ENCODE peak calls at places on chromosomes 3 and 15, in six cellular contexts. J is GM23338, O is H1, Q is fibroblast of lung, S is HepG2, Y is GM23248. T is an unnamed sample.

GRCh38 chr15:31212286-31212685 is 110.8 kb upstream of the TRPM1 start:
- DNase-seq in Q (peak; percentile 37), J (no peak), S (no peak), Y (no peak), O (no peak), T (no peak)

GRCh38 chr3:139225551-139225950 is 118.3 kb upstream of the MRPS22 start:
- DNase-seq in J (no peak), S (no peak), Q (no peak), O (no peak), Y (peak; percentile 53), T (peak; percentile 35)

GRCh38 chr15:36977620-36978610 is 122.4 kb downstream of the MEIS2 start:
- DNase-seq in Y (no peak), O (no peak), J (no peak), S (peak; percentile 70), Q (no peak), T (no peak)

GRCh38 chr15:71219646-71220045 is 104.4 kb downstream of the THSD4 start:
- DNase-seq in Y (peak; percentile 88), S (no peak), O (no peak), Q (peak; percentile 93), J (no peak), T (no peak)

GRCh38 chr3:39917060-39917773 is 107.8 kb downstream of the MYRIP start:
- DNase-seq in Q (no peak), S (no peak), O (no peak), J (no peak), Y (peak; percentile 80), T (no peak)

GRCh38 chr15:68518046-68518445 is 60.7 kb upstream of the CORO2B start:
- DNase-seq in Q (no peak), S (no peak), J (peak; percentile 47), O (no peak), Y (no peak), T (no peak)

GRCh38 chr15:101320501-101321052 is 25.5 kb upstream of the SNRPA1 start:
- DNase-seq in Y (peak; percentile 76), O (peak; percentile 71), S (no peak), Q (peak; percentile 40), J (peak; percentile 72), T (no peak)

GRCh38 chr3:54519493-54519892 is 397.1 kb downstream of the CACNA2D3 start:
- DNase-seq in J (no peak), Y (no peak), Q (no peak), S (no peak), O (no peak), T (no peak)

GRCh38 chr3:175916151-175916946 is 1057.2 kb downstream of the NAALADL2 start:
- DNase-seq in J (no peak), S (no peak), Q (peak; percentile 9), Y (peak; percentile 32), O (no peak), T (no peak)

GRCh38 chr15:99085413-99086326 is 19.2 kb upstream of the SYNM start:
- DNase-seq in Y (peak; percentile 85), Q (peak; percentile 74), J (no peak), S (no peak), O (no peak), T (no peak)

GRCh38 chr3:123476967-123477750 is 28.3 kb upstream of the ADCY5 start:
- DNase-seq in J (no peak), Q (no peak), O (no peak), Y (no peak), S (no peak), T (no peak)

GRCh38 chr3:183381179-183381578 is 47.2 kb downstream of the MCF2L2 start:
- DNase-seq in O (no peak), Q (peak; percentile 92), J (no peak), Y (peak; percentile 76), S (no peak), T (peak; percentile 80)

GRCh38 chr15:73983211-73983727 is 8.8 kb downstream of the STOML1 start:
- DNase-seq in J (no peak), O (no peak), S (no peak), Q (peak; percentile 81), Y (peak; percentile 94), T (peak; percentile 92)

GRCh38 chr15:75531041-75531450 is 48.1 kb downstream of the PTPN9 start:
- DNase-seq in Q (peak; percentile 54), O (no peak), Y (peak; percentile 79), S (no peak), J (no peak), T (peak; percentile 29)

GRCh38 chr3:192919895-192920294 is 2.2 kb upstream of the MB21D2 start:
- DNase-seq in S (no peak), O (no peak), Q (no peak), J (no peak), Y (no peak), T (no peak)

GRCh38 chr15:101168463-101168824 is 83.4 kb downstream of the CHSY1 start:
- DNase-seq in Y (peak; percentile 34), Q (no peak), J (no peak), S (no peak), O (no peak), T (no peak)

GRCh38 chr3:182971637-182972036 is 8.7 kb downstream of the DCUN1D1 start:
- DNase-seq in J (no peak), Y (no peak), S (no peak), O (no peak), Q (peak; percentile 22), T (no peak)

GRCh38 chr3:113194747-113195400 is 16.5 kb upstream of the BOC start:
- DNase-seq in Q (no peak), J (no peak), S (no peak), Y (no peak), O (no peak), T (no peak)

GRCh38 chr3:55167586-55168317 is 239.9 kb upstream of the LRTM1 start:
- DNase-seq in Q (peak; percentile 67), O (no peak), S (no peak), J (no peak), Y (peak; percentile 85), T (peak; percentile 59)

GRCh38 chr15:82743810-82744209 is 34.1 kb upstream of the AP3B2 start:
- DNase-seq in Y (no peak), J (no peak), S (no peak), Q (no peak), O (no peak), T (no peak)

GRCh38 chr3:16290007-16290826 is 25.2 kb downstream of the OXNAD1 start:
- DNase-seq in Y (peak; percentile 77), Q (peak; percentile 74), S (peak; percentile 37), O (no peak), J (peak; percentile 75), T (peak; percentile 73)

GRCh38 chr15:80527406-80527805 is 123.2 kb downstream of the ARNT2 start:
- DNase-seq in Q (no peak), O (no peak), J (no peak), S (no peak), Y (no peak), T (no peak)
- TF ChIP-seq EZH2 in Q (no peak), O (no peak), J (no peak), S (no peak), Y (no peak), T (no peak)

GRCh38 chr15:33142708-33143107 is 51.8 kb downstream of the FMN1 start:
- DNase-seq in Y (no peak), O (no peak), Q (no peak), S (peak; percentile 18), J (no peak), T (no peak)

GRCh38 chr15:33137101-33137500 is 57.4 kb downstream of the FMN1 start:
- DNase-seq in Y (no peak), J (no peak), O (no peak), Q (no peak), S (no peak), T (no peak)

GRCh38 chr15:33140326-33140725 is 54.2 kb downstream of the FMN1 start:
- DNase-seq in Q (no peak), O (no peak), Y (no peak), S (no peak), J (no peak), T (no peak)

GRCh38 chr15:33135355-33135781 is 59.1 kb downstream of the FMN1 start:
- DNase-seq in O (no peak), Y (peak; percentile 61), S (no peak), Q (no peak), J (no peak), T (no peak)

DNA sequence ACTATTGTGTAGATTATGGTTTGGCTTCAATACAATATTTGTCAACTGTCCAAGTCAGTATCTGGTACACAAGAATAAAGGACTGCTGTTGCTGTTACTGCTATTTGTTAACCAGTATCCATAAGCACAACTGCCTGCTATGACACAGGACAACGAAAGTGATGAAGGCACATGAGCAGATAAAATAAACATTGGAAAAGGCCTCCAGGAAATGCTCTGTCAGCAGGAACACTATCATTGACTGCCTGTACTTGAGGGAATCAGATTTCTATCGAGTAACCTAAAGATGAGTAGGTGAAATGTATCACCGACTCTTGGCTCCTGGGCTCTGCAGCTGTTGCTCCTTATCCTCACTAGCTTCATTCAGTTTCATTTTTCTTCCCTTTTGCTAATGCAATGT is 56.5 kb downstream of the FMN1 start:
- DNase-seq in S (no peak), Y (no peak), Q (peak; percentile 52), J (no peak), O (no peak), T (no peak)
- H3K4me3 ChIP-seq in S (no peak overlapping the region), Y (no peak overlapping the region), Q (no peak overlapping the region), J (no peak overlapping the region), O (no peak overlapping the region), T (no peak overlapping the region)

GRCh38 chr3:172281884-172282283 is 166.4 kb downstream of the GHSR start:
- DNase-seq in J (no peak), S (no peak), O (no peak), Y (no peak), Q (no peak), T (no peak)

GRCh38 chr3:172282850-172283249 is 165.4 kb downstream of the GHSR start:
- DNase-seq in S (no peak), Q (no peak), J (no peak), O (no peak), Y (no peak), T (no peak)

GRCh38 chr3:172279974-172280373 is 168.3 kb downstream of the GHSR start:
- DNase-seq in O (no peak), S (no peak), Y (no peak), J (no peak), Q (no peak), T (no peak)

GRCh38 chr3:172279191-172279640 is 169.0 kb downstream of the GHSR start:
- DNase-seq in Y (no peak), J (no peak), O (no peak), Q (no peak), S (no peak), T (no peak)

GRCh38 chr3:172280406-172281051 is 167.7 kb downstream of the GHSR start:
- DNase-seq in S (no peak), Q (peak; percentile 88), J (no peak), Y (peak; percentile 74), O (no peak), T (no peak)
- H3K4me1 ChIP-seq in S (peaks cover 77% of the 10 kb centered on the region), Q (peaks cover 5% of the 10 kb centered on the region), J (peaks cover 4% of the 10 kb centered on the region), Y (peaks cover 33% of the 10 kb centered on the region), O (no peaks in the 10 kb centered on the region), T (peaks cover 3% of the 10 kb centered on the region)

GRCh38 chr3:42653303-42653559 is 266 bp upstream of the ZBTB47 start:
- DNase-seq in O (no peak), J (no peak), S (no peak), Q (no peak), Y (no peak), T (no peak)

GRCh38 chr3:42652611-42653302 is 740 bp upstream of the ZBTB47 start:
- DNase-seq in Q (peak; percentile 77), S (peak; percentile 29), Y (peak; percentile 93), J (no peak), O (peak; percentile 58), T (peak; percentile 90)

GRCh38 chr3:42654331-42655201 is 1.1 kb downstream of the ZBTB47 start:
- DNase-seq in Y (peak; percentile 80), Q (peak; percentile 58), O (peak; percentile 88), J (peak; percentile 92), S (peak; percentile 44), T (peak; percentile 38)

GRCh38 chr3:42652251-42652610 is 1.3 kb upstream of the ZBTB47 start:
- DNase-seq in S (no peak), Q (peak; percentile 24), Y (peak; percentile 34), O (peak; percentile 51), J (no peak), T (no peak)

GRCh38 chr3:42653560-42654330 is at the start of gene ZBTB47:
- DNase-seq in Y (peak; percentile 79), Q (peak; percentile 49), O (peak; percentile 58), J (peak; percentile 52), S (no peak), T (peak; percentile 44)
- TF ChIP-seq EZH2 in Y (no peak), Q (no peak), O (no peak), J (no peak), S (no peak), T (no peak)